ENCODE peak calls at places on chromosomes 1 and 21, in eight cellular contexts. K, N, O, J, Q, B, R and X are unnamed samples.

GRCh38 chr1:61708953-61709907 is 15.7 kb downstream of the TM2D1 start:
- DNase-seq in K (no peak), N (no peak), O (no peak), J (no peak), Q (no peak), B (no peak), R (no peak), X (no peak)

GRCh38 chr1:12447301-12447700 is 170.7 kb downstream of the DHRS3 start:
- DNase-seq in K (no peak), N (no peak), O (no peak), J (no peak), Q (no peak), B (no peak), R (no peak), X (no peak)

GRCh38 chr1:96688737-96689136 is 32.8 kb upstream of the PTBP2 start:
- DNase-seq in K (no peak), N (no peak), O (no peak), J (no peak), Q (peak), B (no peak), R (no peak), X (no peak)

GRCh38 chr1:90724361-90724760 is 7.3 kb upstream of the BARHL2 start:
- DNase-seq in K (no peak), N (no peak), O (no peak), J (no peak), Q (no peak), B (no peak), R (no peak), X (no peak)

GRCh38 chr21:40902299-40902698 is 55.3 kb upstream of the DSCAM start:
- DNase-seq in K (no peak), N (no peak), O (no peak), J (no peak), Q (no peak), B (peak), R (no peak), X (no peak)

GRCh38 chr21:39136711-39137110 is 46.5 kb downstream of the PSMG1 start:
- DNase-seq in K (no peak), N (no peak), O (no peak), J (no peak), Q (no peak), B (no peak), R (no peak), X (no peak)

GRCh38 chr1:186985889-186986491 is 157.2 kb downstream of the PLA2G4A start:
- DNase-seq in K (no peak), N (peak), O (peak), J (no peak), Q (no peak), B (no peak), R (no peak), X (no peak)

GRCh38 chr1:172895050-172895460 is 155.7 kb downstream of the TNFSF18 start:
- DNase-seq in K (no peak), N (peak), O (no peak), J (no peak), Q (no peak), B (no peak), R (no peak), X (no peak)

GRCh38 chr1:107432108-107432507 is 291.3 kb downstream of the NTNG1 start:
- DNase-seq in K (no peak), N (peak), O (no peak), J (no peak), Q (no peak), B (no peak), R (no peak), X (no peak)

GRCh38 chr21:28636988-28637691 is 355.5 kb downstream of the LTN1 start:
- DNase-seq in K (no peak), N (no peak), O (peak), J (no peak), Q (no peak), B (no peak), R (no peak), X (peak)

GRCh38 chr21:36509966-36510742 is 30.2 kb upstream of the CLDN14 start:
- DNase-seq in K (no peak), N (peak), O (no peak), J (no peak), Q (no peak), B (no peak), R (no peak), X (no peak)

GRCh38 chr1:14435368-14436023 is 163.0 kb upstream of the KAZN start:
- DNase-seq in K (no peak), N (no peak), O (no peak), J (no peak), Q (peak), B (no peak), R (no peak), X (no peak)

GRCh38 chr1:29121951-29122661 is 1.6 kb downstream of the TMEM200B start:
- DNase-seq in K (no peak), N (no peak), O (no peak), J (no peak), Q (peak), B (no peak), R (no peak), X (no peak)

GRCh38 chr1:93013311-93014091 is 52.2 kb upstream of the DIPK1A start:
- DNase-seq in K (no peak), N (no peak), O (no peak), J (no peak), Q (no peak), B (no peak), R (no peak), X (no peak)

GRCh38 chr1:201184734-201185453 is 5.7 kb upstream of the IGFN1 start:
- DNase-seq in K (no peak), N (peak), O (no peak), J (no peak), Q (peak), B (no peak), R (no peak), X (peak)

GRCh38 chr1:6467744-6468688 is 2.0 kb upstream of the TNFRSF25 start:
- DNase-seq in K (no peak), N (no peak), O (no peak), J (no peak), Q (no peak), B (no peak), R (no peak), X (no peak)

GRCh38 chr1:33377013-33377412 is 53.9 kb downstream of the PHC2 start:
- DNase-seq in K (no peak), N (no peak), O (no peak), J (no peak), Q (no peak), B (no peak), R (no peak), X (no peak)